ENCODE peak calls at places on chromosomes 7 and 10, in nine cellular contexts. W is iris pigment epithelial cell; P is cardiac fibroblast; S is activated CD8-positive, alpha-beta T cell treated with anti-CD3 and anti-CD28 coated beads for 36 hours; C is memory B cell; J is substantia nigra; F is caudate nucleus; A is AG20443; Z is Panc1. D is an unnamed sample.

GRCh38 chr7:155758348-155758747 is 53.9 kb downstream of the SHH start:
- DNase-seq in C (no peak), Z (no peak), S (no peak), F (no peak), A (no peak), W (no peak), J (no peak), P (no peak), D (no peak)

GRCh38 chr10:116014326-116014725 is 258.7 kb downstream of the GFRA1 start:
- DNase-seq in P (no peak), S (no peak), A (no peak), W (peak), J (no peak), C (no peak), Z (no peak), F (no peak), D (no peak)

GRCh38 chr7:43872401-43873165 is 3.3 kb upstream of the MRPS24 start:
- DNase-seq in P (peak), C (no peak), A (peak), Z (no peak), W (peak), J (peak), S (no peak), F (peak), D (no peak)

GRCh38 chr10:122494833-122495232 is 33.5 kb downstream of the HTRA1 start:
- DNase-seq in F (no peak), S (no peak), W (peak), C (no peak), Z (no peak), J (peak), P (peak), A (peak), D (no peak)

GRCh38 chr7:87475359-87476178 is at the start of gene ABCB4:
- DNase-seq in F (no peak), J (no peak), W (no peak), P (no peak), Z (no peak), C (peak), S (peak), A (peak), D (no peak)

GRCh38 chr10:65571011-65571570 is 1354.7 kb upstream of the LRRTM3 start:
- DNase-seq in A (no peak), W (no peak), Z (no peak), J (no peak), P (peak), F (no peak), C (no peak), S (no peak), D (no peak)

GRCh38 chr10:29543715-29544114 is 91.1 kb downstream of the SVIL start:
- DNase-seq in A (no peak), J (no peak), S (no peak), F (no peak), P (no peak), Z (no peak), C (no peak), W (no peak), D (no peak)

GRCh38 chr10:87861566-87861952 is 1.8 kb downstream of the KLLN start:
- DNase-seq in A (peak), J (peak), S (peak), W (peak), P (peak), C (no peak), F (no peak), Z (no peak), D (peak)

GRCh38 chr10:28938745-28939144 is 261.4 kb downstream of the BAMBI start:
- DNase-seq in P (no peak), F (no peak), C (no peak), J (no peak), W (peak), S (no peak), Z (no peak), A (no peak), D (no peak)

GRCh38 chr7:82330706-82331220 is 112.8 kb downstream of the CACNA2D1 start:
- DNase-seq in A (no peak), J (no peak), C (no peak), F (no peak), S (no peak), W (no peak), Z (no peak), P (no peak), D (no peak)

GRCh38 chr10:79149662-79150443 is 81.1 kb downstream of the ZMIZ1 start:
- DNase-seq in A (peak), P (peak), Z (no peak), S (peak), W (peak), F (no peak), C (no peak), J (no peak), D (no peak)

D was measured in hippocampal formation.